ENCODE peak calls at places on chromosomes 4 and X, in four cellular contexts. One of them, this sample, is unnamed.
A peak's percentile ranks its signal among the peaks of the same experiment; 100 is the strongest.

GRCh38 chr4:95250544-95251137 is 298.1 kb downstream of the UNC5C start:
- DNase-seq in neural progenitor cell: no peak
- DNase-seq in left ventricle myocardium inferior: no peak
- DNase-seq in bronchial epithelial cell: peak; percentile 62
- DNase-seq in this sample: no peak

GRCh38 chrX:44344687-44345086 is 1.2 kb upstream of the EFHC2 start:
- DNase-seq in left ventricle myocardium inferior: no peak
- DNase-seq in neural progenitor cell: no peak
- DNase-seq in bronchial epithelial cell: no peak
- DNase-seq in this sample: no peak

GRCh38 chrX:17242470-17242869 is 132.5 kb upstream of the NHS start:
- DNase-seq in neural progenitor cell: peak; percentile 62
- DNase-seq in left ventricle myocardium inferior: no peak
- DNase-seq in bronchial epithelial cell: peak; percentile 44
- DNase-seq in this sample: no peak

GRCh38 chr4:113145519-113146291 is 96.3 kb downstream of the ANK2 start:
- DNase-seq in neural progenitor cell: peak; percentile 64
- DNase-seq in left ventricle myocardium inferior: peak; percentile 24
- DNase-seq in bronchial epithelial cell: no peak
- DNase-seq in this sample: no peak

GRCh38 chr4:28287837-28288236 is 1427.2 kb downstream of the STIM2 start:
- DNase-seq in bronchial epithelial cell: peak; percentile 97
- DNase-seq in neural progenitor cell: no peak
- DNase-seq in left ventricle myocardium inferior: no peak
- DNase-seq in this sample: peak; percentile 81

GRCh38 chrX:68440940-68441339 is 7.6 kb upstream of the OPHN1 start:
- DNase-seq in bronchial epithelial cell: peak; percentile 30
- DNase-seq in neural progenitor cell: no peak
- DNase-seq in left ventricle myocardium inferior: peak; percentile 56
- DNase-seq in this sample: peak; percentile 67

GRCh38 chr4:84379881-84380618 is 119.0 kb downstream of the NKX6-1 start:
- DNase-seq in neural progenitor cell: peak; percentile 19
- DNase-seq in left ventricle myocardium inferior: no peak
- DNase-seq in bronchial epithelial cell: peak; percentile 41
- DNase-seq in this sample: peak; percentile 28

GRCh38 chr4:111228396-111228795 is 605.5 kb upstream of the PITX2 start:
- DNase-seq in left ventricle myocardium inferior: no peak
- DNase-seq in bronchial epithelial cell: no peak
- DNase-seq in neural progenitor cell: no peak
- DNase-seq in this sample: no peak

GRCh38 chrX:5051831-5052491 is 1176.7 kb downstream of the NLGN4X start:
- DNase-seq in bronchial epithelial cell: peak; percentile 84
- DNase-seq in neural progenitor cell: no peak
- DNase-seq in left ventricle myocardium inferior: peak; percentile 15
- DNase-seq in this sample: peak; percentile 68

GRCh38 chr4:70522626-70523025 is 4.3 kb downstream of the AMTN start:
- DNase-seq in bronchial epithelial cell: peak; percentile 98
- DNase-seq in neural progenitor cell: no peak
- DNase-seq in left ventricle myocardium inferior: no peak
- DNase-seq in this sample: no peak

GRCh38 chrX:103488332-103488731 is 31.0 kb downstream of the RAB40A start:
- DNase-seq in left ventricle myocardium inferior: no peak
- DNase-seq in bronchial epithelial cell: no peak
- DNase-seq in neural progenitor cell: peak; percentile 38
- DNase-seq in this sample: no peak

GRCh38 chr4:102578819-102579218 is 77.7 kb downstream of the NFKB1 start:
- DNase-seq in neural progenitor cell: peak; percentile 86
- DNase-seq in bronchial epithelial cell: no peak
- DNase-seq in left ventricle myocardium inferior: no peak
- DNase-seq in this sample: no peak

GRCh38 chr4:109969909-109970308 is 57.2 kb downstream of the EGF start:
- DNase-seq in neural progenitor cell: no peak
- DNase-seq in left ventricle myocardium inferior: no peak
- DNase-seq in bronchial epithelial cell: no peak
- DNase-seq in this sample: no peak

GRCh38 chrX:97968376-97969104 is 1084.8 kb downstream of the RPA4 start:
- DNase-seq in neural progenitor cell: peak; percentile 20
- DNase-seq in left ventricle myocardium inferior: no peak
- DNase-seq in bronchial epithelial cell: no peak
- DNase-seq in this sample: no peak

GRCh38 chr4:142141201-142141600 is 504.8 kb downstream of the IL15 start:
- DNase-seq in neural progenitor cell: no peak
- DNase-seq in left ventricle myocardium inferior: no peak
- DNase-seq in bronchial epithelial cell: no peak
- DNase-seq in this sample: no peak

GRCh38 chr4:61877893-61878292 is 677.8 kb downstream of the ADGRL3 start:
- DNase-seq in bronchial epithelial cell: no peak
- DNase-seq in neural progenitor cell: no peak
- DNase-seq in left ventricle myocardium inferior: no peak
- DNase-seq in this sample: no peak

GRCh38 chr4:183591301-183591700 is 67.7 kb downstream of the RWDD4 start:
- DNase-seq in bronchial epithelial cell: no peak
- DNase-seq in left ventricle myocardium inferior: no peak
- DNase-seq in neural progenitor cell: no peak
- DNase-seq in this sample: no peak

GRCh38 chr4:14842964-14843630 is 159.2 kb upstream of the CPEB2 start:
- DNase-seq in bronchial epithelial cell: no peak
- DNase-seq in neural progenitor cell: no peak
- DNase-seq in left ventricle myocardium inferior: no peak
- DNase-seq in this sample: no peak

GRCh38 chr4:70703695-70704332 is 15.5 kb downstream of the UTP3 start:
- DNase-seq in left ventricle myocardium inferior: no peak
- DNase-seq in bronchial epithelial cell: peak; percentile 89
- DNase-seq in neural progenitor cell: peak; percentile 64
- DNase-seq in this sample: no peak

GRCh38 chrX:137891431-137891830 is 325.5 kb downstream of the ZIC3 start:
- DNase-seq in neural progenitor cell: no peak
- DNase-seq in left ventricle myocardium inferior: no peak
- DNase-seq in bronchial epithelial cell: no peak
- DNase-seq in this sample: no peak

DNA sequence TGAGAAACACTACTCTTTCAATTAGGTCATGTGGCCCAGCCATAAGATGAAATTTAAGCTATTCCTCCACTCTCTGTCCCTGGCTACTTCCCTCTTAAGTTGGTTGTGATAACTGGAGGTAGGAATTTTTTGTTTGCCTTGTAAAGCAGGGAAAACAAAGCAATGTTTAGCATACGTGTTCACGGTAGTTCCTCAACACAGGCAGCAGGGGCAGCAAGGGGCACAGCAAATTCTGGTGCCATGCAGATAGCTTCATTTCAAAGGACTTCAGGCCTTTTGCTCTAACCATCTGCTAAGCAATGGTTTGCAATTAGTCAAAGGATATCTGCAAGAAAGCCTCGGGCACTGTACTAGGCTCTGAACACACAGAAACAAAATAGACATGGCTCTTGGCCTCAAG is 330.2 kb downstream of the ZIC3 start:
- DNase-seq in bronchial epithelial cell: no peak
- DNase-seq in left ventricle myocardium inferior: no peak
- DNase-seq in neural progenitor cell: no peak
- DNase-seq in this sample: no peak
- H3K4me3 ChIP-seq in bronchial epithelial cell: no peak overlapping the region
- H3K4me3 ChIP-seq in left ventricle myocardium inferior: no peak overlapping the region
- H3K4me3 ChIP-seq in neural progenitor cell: no peak overlapping the region
- H3K4me3 ChIP-seq in this sample: no peak overlapping the region

GRCh38 chr4:57119054-57119651 is 9.0 kb upstream of the IGFBP7 start:
- DNase-seq in neural progenitor cell: peak; percentile 10
- DNase-seq in left ventricle myocardium inferior: peak; percentile 55
- DNase-seq in bronchial epithelial cell: peak; percentile 82
- DNase-seq in this sample: peak; percentile 85
- H3K4me3 ChIP-seq in neural progenitor cell: no peak overlapping the region
- H3K4me3 ChIP-seq in left ventricle myocardium inferior: peak overlapping the region; percentile 46
- H3K4me3 ChIP-seq in bronchial epithelial cell: no peak overlapping the region
- H3K4me3 ChIP-seq in this sample: peak overlapping the region; percentile 22

GRCh38 chrX:1493877-1494510 is 41.3 kb upstream of the ASMTL start:
- DNase-seq in bronchial epithelial cell: no peak
- DNase-seq in neural progenitor cell: peak; percentile 30
- DNase-seq in left ventricle myocardium inferior: no peak
- DNase-seq in this sample: no peak
- H3K4me3 ChIP-seq in bronchial epithelial cell: no peak overlapping the region
- H3K4me3 ChIP-seq in neural progenitor cell: no peak overlapping the region
- H3K4me3 ChIP-seq in left ventricle myocardium inferior: peak overlapping the region; percentile 49
- H3K4me3 ChIP-seq in this sample: no peak overlapping the region

GRCh38 chr4:55819634-55820033 is at the start of gene EXOC1L:
- DNase-seq in bronchial epithelial cell: no peak
- DNase-seq in neural progenitor cell: peak; percentile 82
- DNase-seq in left ventricle myocardium inferior: peak; percentile 16
- DNase-seq in this sample: peak; percentile 34
- H3K4me3 ChIP-seq in bronchial epithelial cell: no peak within 1 kb of the TSS
- H3K4me3 ChIP-seq in neural progenitor cell: peak within 1 kb of the TSS; percentile 30
- H3K4me3 ChIP-seq in left ventricle myocardium inferior: peak within 1 kb of the TSS; percentile 42
- H3K4me3 ChIP-seq in this sample: peak within 1 kb of the TSS; percentile 27

GRCh38 chrX:118116308-118117068 is at the start of gene KLHL13:
- DNase-seq in left ventricle myocardium inferior: peak; percentile 41
- DNase-seq in bronchial epithelial cell: no peak
- DNase-seq in neural progenitor cell: peak; percentile 75
- DNase-seq in this sample: peak; percentile 41
- H3K4me3 ChIP-seq in left ventricle myocardium inferior: peak within 1 kb of the TSS; percentile 71
- H3K4me3 ChIP-seq in bronchial epithelial cell: peak within 1 kb of the TSS; percentile 56
- H3K4me3 ChIP-seq in neural progenitor cell: peak within 1 kb of the TSS; percentile 77
- H3K4me3 ChIP-seq in this sample: peak within 1 kb of the TSS; percentile 72

DNA sequence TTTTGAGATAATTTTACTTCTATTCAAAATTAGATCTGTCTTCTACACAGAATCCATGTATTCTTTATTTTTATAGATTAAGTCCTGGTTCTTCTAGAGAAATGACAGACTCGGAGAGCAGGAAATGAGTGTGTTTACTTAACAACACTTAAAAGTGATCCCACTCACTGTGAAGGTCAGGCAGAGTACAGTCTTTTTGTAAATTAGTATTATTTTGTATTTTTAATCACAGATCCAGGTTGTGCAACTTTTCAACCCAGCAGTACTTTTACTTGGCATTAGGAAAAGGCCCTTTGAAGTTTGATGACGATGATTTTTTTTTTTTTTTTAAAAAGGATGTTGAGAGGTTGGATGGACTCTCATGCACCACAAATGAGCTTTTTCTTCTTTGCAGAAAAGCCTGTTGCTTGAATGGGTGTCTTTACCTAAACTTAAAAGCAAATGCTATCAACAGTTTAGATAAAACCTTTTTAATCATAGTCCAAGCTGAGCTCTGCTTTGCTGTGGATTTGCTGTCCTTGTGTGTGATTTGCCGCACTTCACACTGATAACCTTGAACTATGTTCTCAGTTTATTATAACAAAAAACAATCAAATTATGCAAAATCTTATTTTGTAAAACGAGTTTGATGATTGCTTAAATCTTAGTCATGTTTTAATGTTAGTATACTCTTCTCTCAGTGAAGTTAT is 114.0 kb downstream of the MXRA5 start:
- DNase-seq in neural progenitor cell: no peak
- DNase-seq in left ventricle myocardium inferior: no peak
- DNase-seq in bronchial epithelial cell: no peak
- DNase-seq in this sample: no peak
- H3K4me3 ChIP-seq in neural progenitor cell: no peak overlapping the region
- H3K4me3 ChIP-seq in left ventricle myocardium inferior: no peak overlapping the region
- H3K4me3 ChIP-seq in bronchial epithelial cell: no peak overlapping the region
- H3K4me3 ChIP-seq in this sample: no peak overlapping the region

GRCh38 chr4:7995866-7996265 is 56.2 kb upstream of the AFAP1 start:
- DNase-seq in bronchial epithelial cell: no peak
- DNase-seq in left ventricle myocardium inferior: no peak
- DNase-seq in neural progenitor cell: no peak
- DNase-seq in this sample: no peak

GRCh38 chr4:7993671-7994070 is 54.0 kb upstream of the AFAP1 start:
- DNase-seq in left ventricle myocardium inferior: no peak
- DNase-seq in neural progenitor cell: no peak
- DNase-seq in bronchial epithelial cell: no peak
- DNase-seq in this sample: no peak

GRCh38 chr4:7995135-7995534 is 55.5 kb upstream of the AFAP1 start:
- DNase-seq in neural progenitor cell: no peak
- DNase-seq in bronchial epithelial cell: no peak
- DNase-seq in left ventricle myocardium inferior: no peak
- DNase-seq in this sample: no peak

GRCh38 chr4:7989654-7990053 is 50.0 kb upstream of the AFAP1 start:
- DNase-seq in neural progenitor cell: no peak
- DNase-seq in bronchial epithelial cell: no peak
- DNase-seq in left ventricle myocardium inferior: no peak
- DNase-seq in this sample: no peak

DNA sequence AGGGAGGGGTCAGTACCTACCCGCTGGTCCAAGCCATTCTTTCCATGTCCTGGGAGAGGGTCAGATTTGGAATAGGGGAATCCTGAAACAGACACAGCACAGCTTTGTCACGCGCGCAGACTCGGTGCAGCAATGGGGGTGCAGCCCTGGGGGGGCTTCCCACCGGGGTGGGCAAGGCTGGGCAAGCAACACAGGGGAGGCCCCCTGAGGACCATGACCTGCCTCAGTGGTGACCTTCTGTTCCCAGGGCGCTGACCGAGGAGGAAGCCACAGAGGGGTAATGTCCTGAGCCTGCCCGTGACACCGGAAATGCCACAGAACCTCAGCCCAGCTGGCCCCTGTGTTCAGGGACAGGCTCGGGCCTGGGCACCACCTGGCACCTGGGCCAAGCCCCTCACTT is 53.2 kb upstream of the AFAP1 start:
- DNase-seq in left ventricle myocardium inferior: no peak
- DNase-seq in neural progenitor cell: no peak
- DNase-seq in bronchial epithelial cell: no peak
- DNase-seq in this sample: no peak
- H3K4me3 ChIP-seq in left ventricle myocardium inferior: no peak overlapping the region
- H3K4me3 ChIP-seq in neural progenitor cell: no peak overlapping the region
- H3K4me3 ChIP-seq in bronchial epithelial cell: no peak overlapping the region
- H3K4me3 ChIP-seq in this sample: no peak overlapping the region

GRCh38 chr4:39067031-39067430 is 5.0 kb downstream of the KLHL5 start:
- DNase-seq in neural progenitor cell: no peak
- DNase-seq in left ventricle myocardium inferior: no peak
- DNase-seq in bronchial epithelial cell: no peak
- DNase-seq in this sample: no peak

GRCh38 chr4:39066371-39066770 is 4.3 kb downstream of the KLHL5 start:
- DNase-seq in bronchial epithelial cell: no peak
- DNase-seq in left ventricle myocardium inferior: no peak
- DNase-seq in neural progenitor cell: no peak
- DNase-seq in this sample: no peak

GRCh38 chr4:39067451-39067850 is 5.4 kb downstream of the KLHL5 start:
- DNase-seq in neural progenitor cell: no peak
- DNase-seq in left ventricle myocardium inferior: no peak
- DNase-seq in bronchial epithelial cell: no peak
- DNase-seq in this sample: no peak

DNA sequence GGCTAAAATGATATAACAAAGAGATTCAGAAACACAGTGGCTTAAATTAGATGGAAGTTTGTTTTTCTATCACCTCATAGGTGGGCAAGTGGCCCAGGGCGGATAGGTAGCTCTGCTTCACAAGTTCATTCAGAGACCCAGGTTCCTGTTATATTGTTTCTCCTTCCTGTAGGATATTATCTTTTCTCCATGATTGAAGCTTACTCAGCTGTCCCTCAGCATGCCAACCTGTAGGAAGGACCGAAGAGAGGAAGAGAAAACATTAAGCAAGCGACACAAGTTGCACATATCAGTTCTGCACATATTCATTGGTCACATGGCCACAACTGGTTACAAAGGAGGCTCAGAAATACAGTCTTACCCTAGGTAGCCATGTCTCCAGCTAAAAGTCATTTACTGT is 6.9 kb downstream of the KLHL5 start:
- DNase-seq in left ventricle myocardium inferior: no peak
- DNase-seq in bronchial epithelial cell: no peak
- DNase-seq in neural progenitor cell: no peak
- DNase-seq in this sample: no peak
- H3K4me3 ChIP-seq in left ventricle myocardium inferior: no peak overlapping the region
- H3K4me3 ChIP-seq in bronchial epithelial cell: no peak overlapping the region
- H3K4me3 ChIP-seq in neural progenitor cell: no peak overlapping the region
- H3K4me3 ChIP-seq in this sample: no peak overlapping the region